ENCODE peak calls at places on chromosomes 2 and 18, in eight cellular contexts. A is endothelial cell of umbilical vein, L is IMR-90, U is heart left ventricle, G is esophagus squamous epithelium, M is transverse colon, D is tibial nerve, N is A549. V is an unnamed sample.
A peak's percentile ranks its signal among the peaks of the same experiment; 100 is the strongest.

GRCh38 chr2:65576861-65577601 is 144.6 kb upstream of the SPRED2 start:
- DNase-seq in A (peak; percentile 87), L (peak; percentile 95), U (no peak), G (no peak), M (no peak), D (no peak), N (peak; percentile 82), V (peak; percentile 67)

GRCh38 chr2:158321264-158321663 is 135.3 kb downstream of the CCDC148 start:
- DNase-seq in A (peak; percentile 33), L (peak; percentile 45), U (no peak), G (no peak), M (no peak), D (no peak), N (no peak), V (no peak)

GRCh38 chr2:179233037-179233436 is 31.6 kb downstream of the SESTD1 start:
- DNase-seq in A (no peak), L (no peak), U (no peak), G (no peak), M (no peak), D (no peak), N (no peak), V (no peak)

GRCh38 chr2:133777607-133778006 is 209.3 kb upstream of the NCKAP5 start:
- DNase-seq in A (no peak), L (no peak), U (no peak), G (no peak), M (no peak), D (no peak), N (no peak), V (peak; percentile 28)

GRCh38 chr2:154826827-154827226 is 128.3 kb downstream of the KCNJ3 start:
- DNase-seq in A (no peak), L (no peak), U (no peak), G (no peak), M (no peak), D (no peak), N (no peak), V (no peak)

GRCh38 chr2:144111443-144111842 is 408.5 kb downstream of the ZEB2 start:
- DNase-seq in A (peak; percentile 78), L (peak; percentile 90), U (no peak), G (no peak), M (no peak), D (no peak), N (no peak), V (peak; percentile 15)

GRCh38 chr2:9644021-9644420 is 13.2 kb upstream of the YWHAQ start:
- DNase-seq in A (no peak), L (no peak), U (no peak), G (no peak), M (no peak), D (no peak), N (no peak), V (no peak)

GRCh38 chr2:6896930-6897759 is 19.6 kb downstream of the RSAD2 start:
- DNase-seq in A (peak; percentile 62), L (peak; percentile 10), U (no peak), G (no peak), M (no peak), D (no peak), N (no peak), V (no peak)

GRCh38 chr2:215577356-215577755 is 141.5 kb upstream of the FN1 start:
- DNase-seq in A (peak; percentile 33), L (peak; percentile 79), U (no peak), G (no peak), M (no peak), D (no peak), N (no peak), V (no peak)

GRCh38 chr18:76492669-76493212 is 2.3 kb downstream of the ZNF516 start:
- DNase-seq in A (peak; percentile 98), L (peak; percentile 99), U (peak; percentile 100), G (peak; percentile 87), M (peak; percentile 99), D (peak; percentile 100), N (peak; percentile 90), V (peak; percentile 33)

GRCh38 chr18:76490701-76491171 is 4.3 kb downstream of the ZNF516 start:
- DNase-seq in A (peak; percentile 24), L (peak; percentile 32), U (peak; percentile 60), G (no peak), M (peak; percentile 78), D (peak; percentile 44), N (peak; percentile 13), V (no peak)

GRCh38 chr18:76491436-76491800 is 3.6 kb downstream of the ZNF516 start:
- DNase-seq in A (no peak), L (peak; percentile 68), U (peak; percentile 87), G (no peak), M (peak; percentile 85), D (peak; percentile 76), N (peak; percentile 28), V (no peak)

GRCh38 chr18:76493213-76494107 is 1.6 kb downstream of the ZNF516 start:
- DNase-seq in A (peak; percentile 51), L (peak; percentile 72), U (no peak), G (no peak), M (no peak), D (peak; percentile 24), N (peak; percentile 54), V (no peak)

GRCh38 chr18:76491801-76492668 is 3.0 kb downstream of the ZNF516 start:
- DNase-seq in A (peak; percentile 41), L (peak; percentile 27), U (no peak), G (no peak), M (peak; percentile 53), D (peak; percentile 37), N (peak; percentile 26), V (no peak)
- TF ChIP-seq POLR2A in A (no peak), L (peak; percentile 43), U (no peak), G (no peak), M (peak; percentile 16), D (no peak), N (no peak), V (no peak)

DNA sequence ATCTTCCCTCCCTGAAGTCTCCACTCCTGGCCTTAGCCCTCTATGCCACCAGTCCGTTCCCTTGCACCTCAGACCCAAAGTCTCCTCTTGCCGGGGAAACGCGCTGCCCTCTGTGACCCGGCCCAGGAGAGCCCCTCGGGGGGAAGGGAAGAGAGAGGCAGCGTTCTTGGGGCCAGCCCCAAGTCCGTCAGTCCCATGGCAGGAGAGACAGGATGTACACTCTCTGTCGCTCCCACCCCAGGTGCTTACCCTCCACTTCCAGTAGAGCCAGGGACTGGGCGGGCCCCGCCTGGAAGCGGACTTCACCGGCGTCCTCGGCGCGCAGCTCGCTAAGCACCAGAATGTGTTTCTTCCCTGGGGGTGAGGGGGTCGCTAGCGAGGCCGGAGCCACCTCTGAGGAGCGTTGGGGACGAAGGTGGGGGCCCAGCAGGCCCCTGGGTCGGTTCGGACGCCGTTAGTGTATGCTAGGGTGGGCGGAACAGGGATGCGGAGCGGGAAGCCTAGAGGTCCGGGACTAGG is 8.1 kb downstream of the TMEM198 start:
- DNase-seq in A (no peak), L (no peak), U (no peak), G (no peak), M (peak; percentile 23), D (no peak), N (no peak), V (peak; percentile 49)
- TF ChIP-seq POLR2A in A (no peak), L (no peak), U (no peak), G (no peak), M (no peak), D (no peak), N (no peak), V (no peak)

GRCh38 chr2:218033590-218034496 is 31.0 kb upstream of the TNS1 start:
- DNase-seq in A (no peak), L (no peak), U (no peak), G (no peak), M (no peak), D (no peak), N (no peak), V (no peak)
- TF ChIP-seq POLR2A in A (no peak), L (no peak), U (no peak), G (no peak), M (no peak), D (no peak), N (no peak), V (no peak)

DNA sequence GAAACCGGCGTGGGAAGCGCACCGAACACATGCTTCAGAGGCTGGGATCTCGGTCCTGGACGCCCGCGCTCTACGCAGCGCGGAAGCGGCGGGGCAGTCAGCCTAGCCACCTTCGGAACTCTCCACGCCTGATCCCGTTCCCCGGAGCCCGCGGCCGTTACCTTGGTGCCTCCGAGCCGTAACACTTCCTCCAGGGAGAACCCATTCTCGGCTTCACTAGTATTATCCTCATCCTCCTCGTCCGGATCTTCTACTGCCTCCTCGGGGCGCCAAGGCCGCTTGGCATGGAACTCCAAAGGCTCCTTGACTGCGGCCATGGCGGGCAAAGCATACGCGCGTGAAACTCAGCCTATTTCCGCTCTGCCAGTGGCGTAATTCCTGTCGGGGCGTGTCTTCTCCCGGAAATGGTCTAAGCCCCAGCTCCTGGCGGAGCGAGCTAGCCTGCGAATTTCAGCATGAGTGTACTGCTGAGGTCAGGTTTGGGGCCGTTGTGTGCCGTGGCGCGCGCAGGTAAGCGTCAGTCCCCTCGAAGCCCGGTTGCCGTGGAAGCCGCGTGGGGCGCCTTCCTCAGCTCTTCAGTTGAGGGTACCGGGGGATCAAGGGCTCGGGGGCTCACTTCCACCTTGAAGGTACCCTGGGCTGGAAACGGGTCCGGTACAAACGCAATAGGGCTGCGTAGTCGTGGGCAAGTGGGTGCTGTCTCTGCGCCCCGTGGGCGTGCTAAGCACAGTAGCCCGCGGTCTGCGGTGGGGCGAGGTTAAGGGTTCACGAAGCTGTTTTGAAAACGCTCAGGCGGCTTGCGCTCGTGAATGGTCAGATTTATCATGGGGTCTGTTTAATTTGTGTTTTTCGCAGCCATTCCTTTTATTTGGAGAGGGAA is at the start of the genes CEBPZ and NDUFAF7:
- DNase-seq in A (peak; percentile 96), L (peak; percentile 94), U (peak; percentile 92), G (peak; percentile 16), M (peak; percentile 94), D (peak; percentile 92), N (peak; percentile 98), V (peak; percentile 89)
- TF ChIP-seq POLR2A in A (peak; percentile 85), L (peak; percentile 78), U (peak; percentile 68), G (no peak), M (peak; percentile 91), D (peak; percentile 41), N (peak; percentile 97), V (peak; percentile 82)

GRCh38 chr2:219387284-219388126 is at the start of gene DNPEP:
- DNase-seq in A (peak; percentile 85), L (peak; percentile 89), U (peak; percentile 95), G (peak; percentile 95), M (peak; percentile 86), D (peak; percentile 90), N (peak; percentile 76), V (peak; percentile 83)
- TF ChIP-seq POLR2A in A (peak; percentile 48), L (peak; percentile 57), U (peak; percentile 42), G (no peak), M (peak; percentile 77), D (peak; percentile 15), N (peak; percentile 17), V (peak; percentile 11)

DNA sequence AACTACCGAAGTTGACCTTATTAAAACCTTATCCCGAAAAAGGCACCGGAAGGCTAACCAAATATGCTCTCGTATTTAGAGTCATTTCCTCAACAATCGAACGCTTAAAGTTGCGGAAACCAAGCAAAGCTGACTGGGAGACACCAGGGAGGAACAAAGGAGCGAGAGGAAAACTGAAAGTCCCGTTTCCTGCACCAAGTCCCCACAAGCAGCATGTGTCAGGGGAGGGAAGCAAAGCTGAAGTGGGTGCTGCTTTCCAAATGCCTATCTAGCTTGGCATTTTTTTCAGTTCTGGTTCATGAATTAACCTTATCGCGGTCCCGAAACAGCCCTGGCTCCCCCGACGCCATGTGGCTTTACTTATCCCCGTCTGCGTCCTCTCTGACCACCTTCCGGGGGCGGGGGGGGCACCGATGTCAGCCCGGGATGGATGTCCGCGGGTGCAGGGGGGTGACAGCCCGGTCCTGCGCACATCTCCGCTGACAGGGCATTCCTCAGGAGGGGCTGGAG is 44.1 kb downstream of the ZNF516 start:
- DNase-seq in A (peak; percentile 72), L (peak; percentile 72), U (peak; percentile 70), G (no peak), M (peak; percentile 42), D (peak; percentile 52), N (no peak), V (no peak)
- TF ChIP-seq POLR2A in A (no peak), L (peak; percentile 66), U (no peak), G (no peak), M (no peak), D (no peak), N (no peak), V (no peak)